ENCODE peak calls at places on chromosomes 3 and 15, in four cellular contexts. U is brain microvascular endothelial cell, C is NB4, J is A549. M is an unnamed sample.
A peak's percentile ranks its signal among the peaks of the same experiment; 100 is the strongest.

GRCh38 chr3:102229062-102229655 is 205.7 kb upstream of the ZPLD1 start:
- DNase-seq in J (peak; percentile 19), U (peak; percentile 81), C (peak; percentile 77), M (peak; percentile 80)

GRCh38 chr3:18099611-18100010 is 325.5 kb downstream of the SATB1 start:
- DNase-seq in J (no peak), U (no peak), C (no peak), M (no peak)

GRCh38 chr15:99409097-99409473 is 156.7 kb upstream of the MEF2A start:
- DNase-seq in U (peak; percentile 37), C (peak; percentile 66), J (peak; percentile 76), M (peak; percentile 61)

GRCh38 chr3:56467801-56468183 is 475 bp downstream of the ERC2 start:
- DNase-seq in U (no peak), J (no peak), C (no peak), M (no peak)

GRCh38 chr3:168620854-168621253 is 525.1 kb upstream of the GOLIM4 start:
- DNase-seq in C (peak; percentile 37), J (peak; percentile 0), U (peak; percentile 38), M (no peak)

GRCh38 chr3:126510323-126510910 is 7.2 kb downstream of the UROC1 start:
- DNase-seq in C (no peak), U (no peak), J (no peak), M (no peak)

GRCh38 chr15:77869021-77869895 is 208.3 kb downstream of the TBC1D2B start:
- DNase-seq in U (no peak), J (no peak), C (no peak), M (no peak)

GRCh38 chr3:68953781-68954444 is 21.6 kb upstream of the TAFA4 start:
- DNase-seq in U (no peak), J (no peak), C (peak; percentile 6), M (no peak)

GRCh38 chr15:31254431-31255175 is 72.0 kb upstream of the KLF13 start:
- DNase-seq in C (peak; percentile 39), J (no peak), U (peak; percentile 76), M (peak; percentile 72)

GRCh38 chr15:80591471-80591870 is 103.6 kb upstream of the ABHD17C start:
- DNase-seq in U (no peak), C (no peak), J (no peak), M (no peak)

GRCh38 chr3:185561374-185561943 is 9.1 kb upstream of the LIPH start:
- DNase-seq in C (no peak), J (no peak), U (no peak), M (no peak)

GRCh38 chr3:124796477-124796876 is 66.2 kb downstream of the UMPS start:
- DNase-seq in U (no peak), J (no peak), C (no peak), M (no peak)

GRCh38 chr15:69044899-69045298 is 30.4 kb downstream of the NOX5 start:
- DNase-seq in U (peak; percentile 52), J (peak; percentile 50), C (peak; percentile 93), M (peak; percentile 56)

GRCh38 chr3:42079701-42080323 is 11.3 kb upstream of the TRAK1 start:
- DNase-seq in J (no peak), C (peak; percentile 25), U (no peak), M (no peak)

DNA sequence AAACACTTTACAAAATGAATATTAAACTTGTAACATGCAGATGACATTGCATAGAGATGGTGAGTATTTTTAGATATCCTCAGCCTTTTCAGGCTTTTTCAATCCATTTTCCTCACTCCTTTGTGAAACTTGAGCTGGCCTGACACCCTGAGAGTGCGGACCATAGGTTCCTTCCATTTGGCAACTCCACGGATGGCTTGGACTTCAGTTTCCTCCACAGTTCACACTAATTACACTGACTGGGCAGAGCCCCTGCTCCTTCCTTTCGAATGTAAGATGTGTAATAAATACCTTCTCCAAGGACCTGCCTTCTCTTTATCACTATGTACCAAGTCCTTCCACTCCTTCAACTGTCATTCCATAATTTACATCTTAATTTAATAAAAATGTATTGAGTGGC is 141.7 kb upstream of the LRIG1 start:
- DNase-seq in C (no peak), U (no peak), J (no peak), M (no peak)
- H3K4me3 ChIP-seq in C (no peak overlapping the region), U (no peak overlapping the region), J (no peak overlapping the region), M (no peak overlapping the region)

GRCh38 chr15:90300988-90301715 is 35.7 kb downstream of the NGRN start:
- DNase-seq in U (peak; percentile 36), J (peak; percentile 62), C (peak; percentile 73), M (peak; percentile 33)
- TF ChIP-seq CTCF in U (peak; percentile 95), J (peak; percentile 81), C (peak; percentile 97), M (peak; percentile 77)

GRCh38 chr15:96416218-96416933 is 85.9 kb downstream of the NR2F2 start:
- DNase-seq in U (no peak), J (no peak), C (no peak), M (no peak)
- H3K4me3 ChIP-seq in U (peak overlapping the region; percentile 46), J (peak overlapping the region; percentile 31), C (no peak overlapping the region), M (no peak overlapping the region)

GRCh38 chr3:31369637-31370036 is 163.1 kb upstream of the STT3B start:
- DNase-seq in J (no peak), C (no peak), U (peak; percentile 69), M (peak; percentile 37)

GRCh38 chr3:31361391-31362273 is 171.1 kb upstream of the STT3B start:
- DNase-seq in U (peak; percentile 86), C (no peak), J (no peak), M (peak; percentile 70)

GRCh38 chr3:31370093-31370666 is 162.5 kb upstream of the STT3B start:
- DNase-seq in U (no peak), C (no peak), J (no peak), M (no peak)

GRCh38 chr3:31364188-31364587 is 168.5 kb upstream of the STT3B start:
- DNase-seq in U (no peak), C (no peak), J (no peak), M (no peak)

GRCh38 chr3:31364711-31365110 is 168.0 kb upstream of the STT3B start:
- DNase-seq in C (peak; percentile 35), U (peak; percentile 72), J (no peak), M (peak; percentile 69)
- TF ChIP-seq CTCF in C (no peak), U (peak; percentile 38), J (no peak), M (peak; percentile 7)

DNA sequence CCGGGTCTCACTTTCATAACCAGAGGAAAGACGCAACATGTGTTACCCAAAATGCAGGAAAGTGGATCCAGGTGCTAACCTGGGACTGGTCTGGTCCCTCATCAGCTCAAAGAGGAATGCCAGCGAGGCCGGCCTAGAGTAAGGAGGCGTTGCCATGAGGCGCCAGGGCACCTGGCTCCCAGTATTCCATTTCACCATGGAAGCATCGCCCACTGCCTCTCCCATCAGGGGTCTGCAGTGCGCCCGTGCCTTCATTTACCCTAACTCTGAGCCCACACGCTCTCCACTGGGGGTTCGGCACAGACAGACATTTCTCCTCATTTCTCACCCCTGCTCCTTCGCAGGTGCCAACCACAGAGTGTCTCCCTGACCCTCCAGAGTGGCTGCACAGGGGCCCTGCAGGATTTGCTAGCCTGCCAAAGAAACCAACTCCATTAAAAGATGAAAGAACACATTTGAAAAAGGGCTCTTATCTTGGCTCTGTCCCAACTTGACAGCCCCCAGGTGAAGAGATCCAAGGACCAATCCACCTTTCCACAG is 61.5 kb downstream of the ABTB1 start:
- DNase-seq in C (no peak), J (no peak), U (no peak), M (no peak)
- H3K4me3 ChIP-seq in C (no peak overlapping the region), J (no peak overlapping the region), U (no peak overlapping the region), M (no peak overlapping the region)

DNA sequence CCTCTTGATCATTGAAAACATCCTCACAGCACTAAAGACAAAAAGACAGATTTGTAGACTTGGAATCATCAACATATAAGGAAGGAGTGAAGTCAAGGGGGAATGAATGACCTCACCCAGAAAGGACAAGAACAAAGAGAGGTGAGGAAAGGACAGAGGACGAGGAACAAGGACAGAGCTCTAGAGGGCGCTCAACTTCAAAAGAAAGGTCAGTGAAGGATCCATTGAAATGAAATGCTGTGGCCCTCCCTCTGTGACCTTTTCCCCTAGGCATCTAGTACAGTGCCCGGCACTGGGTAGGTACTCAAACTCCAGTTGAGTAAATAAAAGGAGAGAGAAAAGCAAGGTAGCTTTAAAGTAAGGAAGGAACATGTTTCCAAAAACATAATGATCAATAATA is 2.6 kb downstream of the ATP8B4 start:
- DNase-seq in J (peak; percentile 17), U (no peak), C (peak; percentile 91), M (peak; percentile 27)
- TF ChIP-seq CTCF in J (peak; percentile 48), U (peak; percentile 56), C (peak; percentile 65), M (peak; percentile 34)

GRCh38 chr15:88657326-88658069 is 18.7 kb downstream of the ISG20 start:
- DNase-seq in C (peak; percentile 55), U (no peak), J (peak; percentile 78), M (peak; percentile 65)

GRCh38 chr15:88655103-88655553 is 16.3 kb downstream of the ISG20 start:
- DNase-seq in C (no peak), J (no peak), U (no peak), M (no peak)

GRCh38 chr15:88654430-88655102 is 15.8 kb downstream of the ISG20 start:
- DNase-seq in C (peak; percentile 1), J (no peak), U (no peak), M (no peak)

GRCh38 chr15:88656760-88657221 is 18.0 kb downstream of the ISG20 start:
- DNase-seq in C (no peak), U (no peak), J (no peak), M (no peak)

DNA sequence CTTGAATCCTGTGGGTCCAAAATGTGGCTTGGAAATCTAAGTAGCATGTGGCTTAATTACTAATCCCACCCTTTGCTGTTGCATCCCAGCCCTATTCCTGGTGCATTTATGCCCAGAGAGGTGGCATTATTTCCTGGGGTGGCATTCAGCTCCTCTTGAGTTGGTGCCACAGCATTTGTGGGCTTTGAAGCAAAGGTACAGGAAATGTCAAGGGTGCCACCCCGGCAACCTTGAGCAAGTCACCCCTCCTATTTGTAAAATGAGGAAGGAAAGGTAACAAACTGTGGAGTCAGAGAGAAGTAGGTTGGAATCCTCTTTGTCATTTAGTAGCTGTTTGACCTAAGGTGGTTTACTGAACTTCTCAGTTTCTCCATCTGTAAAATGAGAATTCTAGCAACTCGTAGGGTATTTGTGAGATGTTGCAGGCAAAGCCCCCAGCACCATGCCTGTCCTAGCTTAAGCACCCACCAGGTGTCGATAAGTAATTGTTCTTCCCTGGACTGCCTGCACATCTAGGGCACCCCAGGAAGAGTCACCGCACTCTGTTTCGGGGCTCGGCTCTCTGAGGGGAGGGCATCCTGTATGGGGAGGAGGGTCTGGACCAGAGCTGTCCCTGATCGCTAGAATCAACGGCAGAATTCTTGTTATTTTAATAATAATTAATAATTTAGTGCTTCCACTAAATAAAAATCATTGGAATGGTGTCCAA is 17.1 kb downstream of the ISG20 start:
- DNase-seq in J (no peak), U (no peak), C (no peak), M (no peak)
- H3K4me3 ChIP-seq in J (no peak overlapping the region), U (no peak overlapping the region), C (no peak overlapping the region), M (no peak overlapping the region)

DNA sequence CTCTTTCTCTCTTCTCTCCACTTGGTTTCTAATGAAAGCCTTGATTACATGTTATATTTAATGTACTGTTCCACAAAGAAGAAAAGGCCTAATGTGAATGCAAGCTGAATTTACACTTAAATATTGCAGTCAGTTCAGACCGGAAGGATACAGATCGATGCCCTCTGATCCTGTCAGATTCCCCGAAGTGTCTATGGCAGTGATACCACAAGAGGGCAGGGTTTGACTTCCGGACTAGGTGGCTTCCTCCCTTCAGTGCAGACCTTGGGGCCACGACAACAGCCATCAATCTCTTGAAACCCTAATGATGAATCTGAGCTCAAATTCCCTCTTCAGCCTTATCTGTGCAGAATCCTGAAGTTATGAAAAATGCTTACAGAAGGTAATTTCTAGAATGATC is 29.5 kb downstream of the AGTR1 start:
- DNase-seq in C (peak; percentile 59), U (no peak), J (peak; percentile 23), M (no peak)
- TF ChIP-seq CTCF in C (peak; percentile 61), U (peak; percentile 73), J (peak; percentile 56), M (no peak)